ENCODE peak calls at places on chromosomes 16 and 17, in four cellular contexts. F, X, Y and S are unnamed samples.

GRCh38 chr17:76659928-76660614 is 16.5 kb upstream of the ST6GALNAC1 start:
- DNase-seq in F (no peak), X (peak), Y (peak), S (no peak)

GRCh38 chr17:81480140-81480917 is 32.3 kb downstream of the ACTG1 start:
- DNase-seq in F (no peak), X (no peak), Y (peak), S (no peak)

GRCh38 chr17:81869221-81870154 is 1.6 kb downstream of the ARHGDIA start:
- DNase-seq in F (no peak), X (peak), Y (peak), S (peak)

GRCh38 chr16:66741131-66741900 is 10.1 kb downstream of the DYNC1LI2 start:
- DNase-seq in F (peak), X (peak), Y (peak), S (peak)

GRCh38 chr17:81966343-81967243 is 5.6 kb upstream of the NOTUM start:
- DNase-seq in F (no peak), X (peak), Y (peak), S (no peak)

GRCh38 chr17:41672153-41672552 is 16.5 kb upstream of the EIF1 start:
- DNase-seq in F (no peak), X (no peak), Y (no peak), S (no peak)

GRCh38 chr17:4316648-4317047 is 49.8 kb downstream of the UBE2G1 start:
- DNase-seq in F (no peak), X (no peak), Y (no peak), S (no peak)

GRCh38 chr17:59287887-59288286 is 43.6 kb upstream of the YPEL2 start:
- DNase-seq in F (no peak), X (no peak), Y (no peak), S (no peak)

GRCh38 chr16:67084345-67085028 is 25.3 kb upstream of the PHAF1 start:
- DNase-seq in F (no peak), X (no peak), Y (peak), S (no peak)

GRCh38 chr17:55335625-55336024 is 70.9 kb downstream of the HLF start:
- DNase-seq in F (no peak), X (no peak), Y (no peak), S (no peak)

GRCh38 chr16:48317614-48318013 is 67.6 kb downstream of the SIAH1 start:
- DNase-seq in F (peak), X (no peak), Y (peak), S (no peak)

GRCh38 chr17:6699997-6700947 is 12.9 kb downstream of the SLC13A5 start:
- DNase-seq in F (no peak), X (no peak), Y (no peak), S (no peak)

GRCh38 chr17:15436399-15437369 is 30.7 kb downstream of the CDRT4 start:
- DNase-seq in F (no peak), X (no peak), Y (peak), S (peak)

GRCh38 chr17:2872282-2872681 is 76.0 kb downstream of the RAP1GAP2 start:
- DNase-seq in F (no peak), X (no peak), Y (no peak), S (no peak)

GRCh38 chr17:81930142-81931125 is 2.9 kb upstream of the MAFG start:
- DNase-seq in F (no peak), X (peak), Y (no peak), S (no peak)

GRCh38 chr17:74744714-74745547 is 3.5 kb upstream of the NHERF1 start:
- DNase-seq in F (peak), X (peak), Y (peak), S (peak)

GRCh38 chr17:2776589-2777241 is 19.5 kb upstream of the RAP1GAP2 start:
- DNase-seq in F (no peak), X (no peak), Y (no peak), S (peak)

GRCh38 chr17:19414396-19415280 is 3.6 kb downstream of the RNF112 start:
- DNase-seq in F (no peak), X (no peak), Y (no peak), S (no peak)

GRCh38 chr17:38897671-38898290 is 27.6 kb upstream of the LASP1NB start:
- DNase-seq in F (no peak), X (no peak), Y (no peak), S (no peak)

GRCh38 chr17:28227278-28228108 is 91.5 kb upstream of the TMEM97 start:
- DNase-seq in F (no peak), X (peak), Y (peak), S (peak)

GRCh38 chr16:70760221-70760620 is 40.7 kb downstream of the VAC14 start:
- DNase-seq in F (no peak), X (no peak), Y (no peak), S (no peak)

GRCh38 chr17:74458835-74459234 is 7.6 kb upstream of the CD300A start:
- DNase-seq in F (no peak), X (no peak), Y (no peak), S (no peak)

GRCh38 chr16:31535737-31536136 is 8.0 kb downstream of the AHSP start:
- DNase-seq in F (no peak), X (no peak), Y (no peak), S (no peak)

GRCh38 chr17:18987862-18988545 is 16.6 kb downstream of the FAM83G start:
- DNase-seq in F (no peak), X (no peak), Y (no peak), S (no peak)

GRCh38 chr17:13002761-13003453 is 14.9 kb downstream of the ELAC2 start:
- DNase-seq in F (peak), X (no peak), Y (peak), S (peak)

GRCh38 chr17:80883831-80884735 is 107.6 kb upstream of the CHMP6 start:
- DNase-seq in F (no peak), X (peak), Y (no peak), S (no peak)

GRCh38 chr17:38861399-38861843 is 7.9 kb upstream of the RPL23 start:
- DNase-seq in F (no peak), X (no peak), Y (no peak), S (no peak)

GRCh38 chr17:42720996-42721583 is 23.8 kb downstream of the EZH1 start:
- DNase-seq in F (peak), X (no peak), Y (peak), S (peak)

GRCh38 chr16:17304814-17305169 is 166.0 kb downstream of the XYLT1 start:
- DNase-seq in F (no peak), X (no peak), Y (peak), S (no peak)

GRCh38 chr17:60093694-60094093 is 15.0 kb upstream of the HEATR6 start:
- DNase-seq in F (no peak), X (no peak), Y (no peak), S (no peak)

GRCh38 chr17:79948406-79948917 is 87.2 kb downstream of the TBC1D16 start:
- DNase-seq in F (no peak), X (no peak), Y (no peak), S (no peak)

GRCh38 chr16:27822529-27823437 is 240.7 kb downstream of the GSG1L start:
- DNase-seq in F (no peak), X (no peak), Y (no peak), S (no peak)

GRCh38 chr16:85570213-85570734 is 42.8 kb upstream of the GSE1 start:
- DNase-seq in F (no peak), X (no peak), Y (no peak), S (no peak)

GRCh38 chr16:76976101-76976500 is 214.9 kb upstream of the MON1B start:
- DNase-seq in F (no peak), X (no peak), Y (no peak), S (no peak)

GRCh38 chr17:1455291-1455747 is 713 bp downstream of the CRK start:
- DNase-seq in F (peak), X (peak), Y (peak), S (peak)

GRCh38 chr17:43814026-43814425 is 18.9 kb downstream of the MPP3 start:
- DNase-seq in F (no peak), X (no peak), Y (no peak), S (no peak)
- TF ChIP-seq CTCF in F (no peak), X (no peak), Y (no peak), S (no peak)

GRCh38 chr16:63789603-63790002 is 1332.3 kb downstream of the CDH11 start:
- DNase-seq in F (no peak), X (no peak), Y (no peak), S (no peak)
- TF ChIP-seq CTCF in F (peak), X (no peak), Y (no peak), S (no peak)

GRCh38 chr16:2520097-2520783 is at the start of gene AMDHD2:
- DNase-seq in F (no peak), X (peak), Y (peak), S (peak)
- TF ChIP-seq CTCF in F (no peak), X (no peak), Y (no peak), S (no peak)

GRCh38 chr17:9959377-9959981 is 54.4 kb upstream of the RCVRN start:
- DNase-seq in F (no peak), X (no peak), Y (peak), S (peak)
- TF ChIP-seq CTCF in F (peak), X (no peak), Y (peak), S (peak)

DNA sequence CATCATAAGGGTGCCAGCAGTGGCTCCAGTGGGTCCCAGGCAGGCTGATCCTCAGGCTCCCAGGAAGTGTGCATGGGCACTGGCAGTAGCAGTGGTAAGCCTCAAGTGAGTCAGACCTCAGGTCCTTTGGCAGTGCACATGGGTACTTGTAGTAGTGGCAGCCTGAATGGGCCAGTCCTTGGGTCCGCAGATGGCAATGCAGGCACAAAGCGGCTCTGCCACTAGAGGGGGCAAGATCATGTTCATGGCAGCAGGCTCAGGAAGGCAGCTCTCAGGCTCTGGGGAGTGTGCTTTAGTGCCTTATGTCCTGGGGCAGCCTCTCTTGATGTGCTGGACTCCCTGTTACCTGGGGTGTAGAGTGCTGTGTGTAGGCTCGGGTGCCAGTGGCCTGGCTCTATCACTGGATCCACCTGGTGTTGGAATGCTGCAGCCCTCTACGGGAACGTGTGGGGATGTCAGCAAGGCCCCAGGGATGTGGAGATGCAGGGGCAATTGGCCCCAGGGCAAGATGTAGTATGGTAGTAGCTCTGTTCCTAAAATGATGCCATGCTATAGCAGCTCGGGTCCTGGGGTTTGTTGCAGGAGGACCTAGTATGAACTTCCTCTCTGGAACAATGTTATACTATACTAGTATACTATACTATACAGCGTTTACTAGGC is 11.0 kb downstream of the ACSM3 start:
- DNase-seq in F (no peak), X (peak), Y (peak), S (peak)
- TF ChIP-seq CTCF in F (peak), X (peak), Y (peak), S (peak)

DNA sequence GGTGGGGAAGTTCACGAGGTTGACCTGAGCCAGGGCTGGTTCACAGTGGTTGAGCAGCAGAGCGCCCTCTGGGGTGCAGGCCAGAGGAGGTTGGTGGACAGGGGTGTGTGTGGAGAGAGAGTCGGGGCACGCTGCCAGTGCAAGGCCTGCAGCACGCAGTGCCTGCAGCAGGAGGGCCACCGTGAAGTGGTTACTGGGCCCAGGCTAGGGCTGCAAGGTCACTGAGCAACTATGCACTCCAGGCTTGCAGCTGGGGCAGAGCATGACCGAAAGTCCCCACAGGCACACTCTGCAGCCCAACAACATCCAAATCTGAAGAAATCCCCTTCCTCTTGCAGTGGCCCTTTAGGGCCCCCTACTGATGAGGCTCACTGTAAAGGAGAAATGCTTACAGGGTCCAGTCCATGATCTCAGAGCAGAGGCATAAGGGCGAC is 89.1 kb upstream of the NOL11 start:
- DNase-seq in F (no peak), X (no peak), Y (peak), S (peak)
- TF ChIP-seq CTCF in F (peak), X (no peak), Y (peak), S (no peak)

GRCh38 chr17:56679148-56679766 is 85.8 kb downstream of the NOG start:
- DNase-seq in F (no peak), X (no peak), Y (peak), S (peak)
- TF ChIP-seq CTCF in F (peak), X (no peak), Y (peak), S (peak)

DNA sequence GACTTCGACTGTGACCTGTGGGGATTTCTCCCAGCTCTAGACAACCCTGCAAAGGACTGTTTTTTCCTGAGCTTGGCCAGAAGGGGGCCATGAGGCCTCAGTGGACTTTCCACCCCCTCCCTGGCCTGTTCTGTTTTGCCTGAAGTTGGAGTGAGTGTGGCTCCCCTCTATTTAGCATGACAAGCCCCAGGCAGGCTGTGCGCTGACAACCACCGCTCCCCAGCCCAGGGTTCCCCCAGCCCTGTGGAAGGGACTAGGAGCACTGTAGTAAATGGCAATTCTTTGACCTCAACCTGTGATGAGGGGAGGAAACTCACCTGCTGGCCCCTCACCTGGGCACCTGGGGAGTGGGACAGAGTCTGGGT is 19.3 kb downstream of the NGFR start:
- DNase-seq in F (no peak), X (no peak), Y (peak), S (no peak)
- TF ChIP-seq CTCF in F (peak), X (no peak), Y (no peak), S (no peak)

GRCh38 chr17:70099884-70100283 is 24.9 kb downstream of the KCNJ16 start:
- DNase-seq in F (no peak), X (no peak), Y (no peak), S (peak)

GRCh38 chr17:70099267-70099666 is 24.2 kb downstream of the KCNJ16 start:
- DNase-seq in F (no peak), X (no peak), Y (no peak), S (no peak)

GRCh38 chr17:70102531-70102930 is 27.5 kb downstream of the KCNJ16 start:
- DNase-seq in F (no peak), X (no peak), Y (no peak), S (no peak)

GRCh38 chr17:70098030-70098429 is 23.0 kb downstream of the KCNJ16 start:
- DNase-seq in F (no peak), X (no peak), Y (no peak), S (no peak)

GRCh38 chr17:70100983-70101382 is 26.0 kb downstream of the KCNJ16 start:
- DNase-seq in F (no peak), X (no peak), Y (peak), S (no peak)
- TF ChIP-seq CTCF in F (peak), X (no peak), Y (no peak), S (no peak)

GRCh38 chr17:78362671-78363070 is 2.8 kb upstream of the SOCS3 start:
- DNase-seq in F (no peak), X (no peak), Y (no peak), S (no peak)
- TF ChIP-seq CTCF in F (peak), X (no peak), Y (no peak), S (no peak)